ENCODE peak calls at places on chromosomes 13 and 19, in nine cellular contexts. T, H, Q, S, E, V, L, A and C are unnamed samples.

GRCh38 chr13:80975903-80976302 is 635.0 kb upstream of the SPRY2 start:
- DNase-seq in T (no peak), H (no peak), Q (no peak), S (no peak), E (no peak), V (no peak), L (no peak), A (no peak), C (no peak)

GRCh38 chr13:34863360-34864135 is 78.5 kb upstream of the NBEA start:
- DNase-seq in T (peak; percentile 58), H (no peak), Q (no peak), S (peak; percentile 85), E (peak; percentile 97), V (no peak), L (no peak), A (peak; percentile 86), C (no peak)

GRCh38 chr19:52991484-52991883 is 22.2 kb upstream of the ERVV-1 start:
- DNase-seq in T (no peak), H (no peak), Q (no peak), S (peak; percentile 4), E (peak; percentile 83), V (no peak), L (no peak), A (peak; percentile 33), C (no peak)

GRCh38 chr13:63208811-63209210 is 1793.2 kb upstream of the PCDH20 start:
- DNase-seq in T (no peak), H (no peak), Q (no peak), S (no peak), E (no peak), V (no peak), L (no peak), A (peak; percentile 16), C (no peak)

GRCh38 chr13:50636007-50636704 is 207.3 kb downstream of the DLEU7 start:
- DNase-seq in T (no peak), H (peak; percentile 61), Q (peak; percentile 93), S (no peak), E (no peak), V (no peak), L (peak; percentile 37), A (peak; percentile 57), C (no peak)

GRCh38 chr13:110713981-110714797 is 689 bp downstream of the ING1 start:
- DNase-seq in T (no peak), H (peak; percentile 56), Q (peak; percentile 53), S (no peak), E (peak; percentile 43), V (no peak), L (peak; percentile 84), A (peak; percentile 56), C (no peak)

GRCh38 chr19:16088985-16089846 is 12.9 kb downstream of the TPM4 start:
- DNase-seq in T (peak; percentile 58), H (no peak), Q (no peak), S (no peak), E (no peak), V (no peak), L (no peak), A (no peak), C (no peak)

GRCh38 chr13:73173160-73173905 is 114.5 kb downstream of the KLF5 start:
- DNase-seq in T (no peak), H (no peak), Q (no peak), S (no peak), E (peak; percentile 41), V (no peak), L (no peak), A (no peak), C (no peak)

GRCh38 chr19:50460161-50460765 is 16.0 kb upstream of the EMC10 start:
- DNase-seq in T (peak; percentile 23), H (peak; percentile 89), Q (peak; percentile 25), S (no peak), E (no peak), V (no peak), L (peak; percentile 91), A (peak; percentile 73), C (no peak)

GRCh38 chr13:39779337-39780270 is 124.1 kb downstream of the COG6 start:
- DNase-seq in T (no peak), H (no peak), Q (no peak), S (no peak), E (peak; percentile 15), V (no peak), L (peak; percentile 51), A (peak; percentile 75), C (no peak)

GRCh38 chr13:52599853-52600603 is 42.2 kb upstream of the HNRNPA1L2 start:
- DNase-seq in T (no peak), H (peak; percentile 69), Q (peak; percentile 75), S (no peak), E (no peak), V (no peak), L (peak; percentile 63), A (peak; percentile 41), C (no peak)

GRCh38 chr13:78700121-78700910 is 41.4 kb upstream of the OBI1 start:
- DNase-seq in T (no peak), H (no peak), Q (no peak), S (no peak), E (peak; percentile 32), V (no peak), L (no peak), A (peak; percentile 64), C (no peak)

GRCh38 chr19:33758541-33759013 is 38.1 kb upstream of the KCTD15 start:
- DNase-seq in T (no peak), H (no peak), Q (no peak), S (no peak), E (peak; percentile 66), V (no peak), L (no peak), A (peak; percentile 29), C (no peak)

GRCh38 chr13:29884671-29885424 is 34.4 kb upstream of the UBL3 start:
- DNase-seq in T (no peak), H (no peak), Q (peak; percentile 75), S (no peak), E (no peak), V (no peak), L (peak; percentile 11), A (no peak), C (no peak)

GRCh38 chr13:35879111-35879510 is 252.1 kb downstream of the DCLK1 start:
- DNase-seq in T (no peak), H (no peak), Q (no peak), S (no peak), E (no peak), V (no peak), L (no peak), A (no peak), C (no peak)

DNA sequence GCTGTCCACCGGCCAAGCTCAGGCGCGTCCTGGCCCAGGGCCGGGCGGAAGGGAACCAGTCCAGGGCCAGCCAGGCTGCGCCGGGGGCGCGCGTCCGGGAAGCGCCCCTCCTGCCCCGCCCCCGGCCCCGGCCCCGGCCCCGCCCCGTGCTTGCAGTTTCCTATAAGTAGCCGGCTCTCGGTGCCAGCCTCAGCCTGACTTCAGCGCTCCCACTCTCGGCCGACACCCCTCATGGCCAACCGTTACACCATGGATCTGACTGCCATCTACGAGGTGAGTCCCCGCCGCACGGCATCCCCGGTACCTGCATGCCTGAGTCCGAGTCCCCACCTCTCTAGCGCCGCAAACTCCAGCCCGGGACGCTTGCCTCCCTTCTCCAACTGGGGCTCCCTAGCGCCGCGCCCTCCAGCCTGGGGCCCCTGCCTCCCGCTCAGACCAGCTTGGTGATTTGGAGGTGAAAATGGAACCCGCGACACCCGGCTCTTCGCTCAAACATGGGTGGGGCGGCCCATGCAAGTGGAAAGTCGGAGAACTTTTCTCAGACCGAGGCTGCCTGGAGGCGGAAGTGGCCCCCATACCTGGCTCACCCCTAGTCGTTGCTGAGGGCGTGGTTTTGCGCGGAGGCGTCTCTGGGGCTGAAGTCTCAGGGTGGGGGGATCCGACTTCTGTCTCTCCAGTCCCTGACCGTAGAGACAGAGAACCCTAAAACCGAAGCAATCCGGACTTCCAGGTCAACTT is at the start of gene ZFP36:
- DNase-seq in T (peak; percentile 92), H (peak; percentile 86), Q (peak; percentile 83), S (no peak), E (peak; percentile 63), V (peak; percentile 77), L (peak; percentile 95), A (peak; percentile 89), C (peak; percentile 89)
- TF ChIP-seq CTCF in T (no peak), H (no peak), Q (no peak), S (peak; percentile 14), E (no peak), V (no peak), L (peak; percentile 1), A (no peak), C (no peak)

GRCh38 chr13:101343128-101343787 is 73.0 kb downstream of the NALCN start:
- DNase-seq in T (no peak), H (no peak), Q (peak; percentile 6), S (no peak), E (no peak), V (no peak), L (no peak), A (peak; percentile 20), C (no peak)
- TF ChIP-seq CTCF in T (no peak), H (no peak), Q (no peak), S (no peak), E (no peak), V (no peak), L (no peak), A (no peak), C (no peak)

GRCh38 chr19:28988066-28988465 is 224.9 kb downstream of the UQCRFS1 start:
- DNase-seq in T (no peak), H (no peak), Q (no peak), S (no peak), E (no peak), V (no peak), L (no peak), A (no peak), C (no peak)

GRCh38 chr19:28990522-28990921 is 222.4 kb downstream of the UQCRFS1 start:
- DNase-seq in T (no peak), H (no peak), Q (no peak), S (no peak), E (no peak), V (no peak), L (no peak), A (no peak), C (no peak)

GRCh38 chr19:28985201-28985600 is 227.8 kb downstream of the UQCRFS1 start:
- DNase-seq in T (no peak), H (no peak), Q (no peak), S (no peak), E (no peak), V (no peak), L (no peak), A (no peak), C (no peak)

GRCh38 chr19:28984315-28984714 is 228.6 kb downstream of the UQCRFS1 start:
- DNase-seq in T (no peak), H (no peak), Q (no peak), S (no peak), E (no peak), V (no peak), L (no peak), A (no peak), C (no peak)

DNA sequence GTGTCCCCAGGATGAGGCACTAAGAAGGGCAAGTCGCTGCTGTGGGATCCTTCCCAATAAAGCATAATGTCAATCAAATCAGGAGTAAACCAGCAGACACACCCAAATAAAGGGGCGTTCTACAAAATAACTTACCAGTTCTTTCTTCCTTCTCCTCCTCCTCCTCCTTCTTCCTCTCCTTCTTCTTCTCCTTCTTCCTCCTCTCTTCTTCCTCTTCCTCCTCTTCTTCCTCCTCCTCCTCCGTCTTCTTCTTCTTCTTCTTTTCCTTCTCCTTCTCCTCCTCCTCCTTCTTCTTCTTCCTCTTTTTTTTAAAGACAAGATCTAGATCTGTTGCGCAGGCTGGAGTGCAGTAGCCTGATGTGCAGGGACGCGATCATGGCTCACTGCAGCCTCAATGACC is 225.8 kb downstream of the UQCRFS1 start:
- DNase-seq in T (no peak), H (no peak), Q (no peak), S (no peak), E (no peak), V (no peak), L (no peak), A (no peak), C (no peak)
- TF ChIP-seq CTCF in T (no peak), H (no peak), Q (no peak), S (no peak), E (no peak), V (no peak), L (no peak), A (no peak), C (no peak)

GRCh38 chr19:2291185-2291751 is 9.3 kb upstream of the PEAK3 start:
- DNase-seq in T (peak; percentile 13), H (no peak), Q (peak; percentile 84), S (no peak), E (no peak), V (no peak), L (no peak), A (no peak), C (no peak)
- TF ChIP-seq CTCF in T (no peak), H (no peak), Q (no peak), S (no peak), E (no peak), V (no peak), L (no peak), A (no peak), C (no peak)